ENCODE peak calls at places on chromosomes 2 and 18, in nine cellular contexts. T, C, M, X, F, E, S, B and V are unnamed samples.

GRCh38 chr2:17030070-17030469 is 364.4 kb upstream of the CYRIA start:
- DNase-seq in T (no peak), C (no peak), M (no peak), X (no peak), F (no peak), E (no peak), S (no peak), B (no peak), V (no peak)

GRCh38 chr2:9069496-9069991 is 66.1 kb upstream of the MBOAT2 start:
- DNase-seq in T (no peak), C (no peak), M (no peak), X (no peak), F (no peak), E (no peak), S (no peak), B (peak; percentile 31), V (no peak)

GRCh38 chr2:210617318-210617717 is 60.9 kb downstream of the CPS1 start:
- DNase-seq in T (no peak), C (no peak), M (no peak), X (no peak), F (no peak), E (no peak), S (no peak), B (no peak), V (no peak)

GRCh38 chr2:64617631-64618151 is 36.0 kb downstream of the SERTAD2 start:
- DNase-seq in T (no peak), C (no peak), M (no peak), X (no peak), F (no peak), E (no peak), S (no peak), B (no peak), V (no peak)

GRCh38 chr2:7037340-7038333 is 120.4 kb downstream of the RNF144A start:
- DNase-seq in T (peak; percentile 66), C (peak; percentile 22), M (peak; percentile 57), X (no peak), F (peak; percentile 69), E (peak; percentile 76), S (peak; percentile 71), B (peak; percentile 79), V (no peak)

GRCh38 chr2:13480057-13480456 is 763.3 kb downstream of the TRIB2 start:
- DNase-seq in T (no peak), C (no peak), M (no peak), X (no peak), F (no peak), E (no peak), S (no peak), B (no peak), V (no peak)

GRCh38 chr18:59208602-59209001 is 11.4 kb upstream of the GRP start:
- DNase-seq in T (no peak), C (peak; percentile 24), M (no peak), X (no peak), F (no peak), E (no peak), S (no peak), B (peak; percentile 65), V (no peak)

GRCh38 chr2:115481842-115482241 is 1039.4 kb downstream of the DPP10 start:
- DNase-seq in T (no peak), C (no peak), M (no peak), X (no peak), F (no peak), E (no peak), S (no peak), B (no peak), V (no peak)

GRCh38 chr18:54948350-54948837 is 10.9 kb downstream of the CCDC68 start:
- DNase-seq in T (no peak), C (no peak), M (no peak), X (no peak), F (no peak), E (no peak), S (no peak), B (no peak), V (no peak)

GRCh38 chr2:236661064-236661761 is 91.6 kb downstream of the ACKR3 start:
- DNase-seq in T (no peak), C (peak; percentile 89), M (peak; percentile 14), X (no peak), F (peak; percentile 28), E (peak; percentile 56), S (no peak), B (peak; percentile 70), V (peak; percentile 45)

GRCh38 chr18:59383831-59384230 is 24.8 kb upstream of the LMAN1 start:
- DNase-seq in T (no peak), C (no peak), M (no peak), X (no peak), F (no peak), E (no peak), S (no peak), B (no peak), V (no peak)

GRCh38 chr18:417495-417894 is 83.0 kb downstream of the COLEC12 start:
- DNase-seq in T (no peak), C (no peak), M (no peak), X (no peak), F (no peak), E (peak; percentile 62), S (no peak), B (no peak), V (no peak)

GRCh38 chr18:80159713-80160636 is 50.9 kb downstream of the ADNP2 start:
- DNase-seq in T (no peak), C (no peak), M (peak; percentile 21), X (no peak), F (no peak), E (peak; percentile 53), S (no peak), B (no peak), V (no peak)

GRCh38 chr18:80149667-80150066 is 40.6 kb downstream of the ADNP2 start:
- DNase-seq in T (no peak), C (no peak), M (no peak), X (no peak), F (no peak), E (no peak), S (no peak), B (no peak), V (no peak)

GRCh38 chr18:80157708-80158343 is 48.8 kb downstream of the ADNP2 start:
- DNase-seq in T (peak; percentile 82), C (peak; percentile 52), M (peak; percentile 85), X (no peak), F (peak; percentile 21), E (peak; percentile 81), S (peak; percentile 75), B (peak; percentile 74), V (no peak)

GRCh38 chr18:80158365-80158764 is 49.3 kb downstream of the ADNP2 start:
- DNase-seq in T (no peak), C (no peak), M (no peak), X (no peak), F (no peak), E (no peak), S (no peak), B (no peak), V (no peak)

GRCh38 chr18:80154293-80154692 is 45.2 kb downstream of the ADNP2 start:
- DNase-seq in T (no peak), C (no peak), M (peak; percentile 29), X (no peak), F (peak; percentile 24), E (peak; percentile 38), S (no peak), B (peak; percentile 36), V (no peak)
- TF ChIP-seq CTCF in T (peak; percentile 26), C (peak; percentile 62), M (peak; percentile 45), X (peak; percentile 69), F (peak; percentile 26), E (peak; percentile 52), S (peak; percentile 41), B (peak; percentile 45), V (peak; percentile 50)

GRCh38 chr18:77191241-77191751 is 58.4 kb upstream of the GALR1 start:
- DNase-seq in T (no peak), C (no peak), M (peak; percentile 36), X (no peak), F (no peak), E (peak; percentile 56), S (no peak), B (no peak), V (no peak)

GRCh38 chr18:77198663-77199062 is 51.0 kb upstream of the GALR1 start:
- DNase-seq in T (no peak), C (no peak), M (no peak), X (no peak), F (no peak), E (no peak), S (no peak), B (no peak), V (no peak)

GRCh38 chr18:77201508-77201907 is 48.1 kb upstream of the GALR1 start:
- DNase-seq in T (no peak), C (peak; percentile 55), M (no peak), X (no peak), F (no peak), E (no peak), S (no peak), B (no peak), V (no peak)

GRCh38 chr18:77199707-77200106 is 49.9 kb upstream of the GALR1 start:
- DNase-seq in T (no peak), C (no peak), M (no peak), X (no peak), F (no peak), E (no peak), S (no peak), B (no peak), V (no peak)

GRCh38 chr18:77197073-77197472 is 52.6 kb upstream of the GALR1 start:
- DNase-seq in T (no peak), C (no peak), M (no peak), X (no peak), F (no peak), E (no peak), S (no peak), B (no peak), V (no peak)
- TF ChIP-seq CTCF in T (no peak), C (no peak), M (no peak), X (peak; percentile 11), F (no peak), E (peak; percentile 18), S (peak; percentile 20), B (no peak), V (no peak)

GRCh38 chr2:238305092-238305862 is 15.0 kb upstream of the TRAF3IP1 start:
- DNase-seq in T (no peak), C (no peak), M (no peak), X (no peak), F (no peak), E (no peak), S (no peak), B (peak; percentile 48), V (no peak)
- TF ChIP-seq CTCF in T (no peak), C (no peak), M (peak; percentile 29), X (peak; percentile 25), F (peak; percentile 37), E (peak; percentile 11), S (peak; percentile 43), B (peak; percentile 42), V (peak; percentile 17)

DNA sequence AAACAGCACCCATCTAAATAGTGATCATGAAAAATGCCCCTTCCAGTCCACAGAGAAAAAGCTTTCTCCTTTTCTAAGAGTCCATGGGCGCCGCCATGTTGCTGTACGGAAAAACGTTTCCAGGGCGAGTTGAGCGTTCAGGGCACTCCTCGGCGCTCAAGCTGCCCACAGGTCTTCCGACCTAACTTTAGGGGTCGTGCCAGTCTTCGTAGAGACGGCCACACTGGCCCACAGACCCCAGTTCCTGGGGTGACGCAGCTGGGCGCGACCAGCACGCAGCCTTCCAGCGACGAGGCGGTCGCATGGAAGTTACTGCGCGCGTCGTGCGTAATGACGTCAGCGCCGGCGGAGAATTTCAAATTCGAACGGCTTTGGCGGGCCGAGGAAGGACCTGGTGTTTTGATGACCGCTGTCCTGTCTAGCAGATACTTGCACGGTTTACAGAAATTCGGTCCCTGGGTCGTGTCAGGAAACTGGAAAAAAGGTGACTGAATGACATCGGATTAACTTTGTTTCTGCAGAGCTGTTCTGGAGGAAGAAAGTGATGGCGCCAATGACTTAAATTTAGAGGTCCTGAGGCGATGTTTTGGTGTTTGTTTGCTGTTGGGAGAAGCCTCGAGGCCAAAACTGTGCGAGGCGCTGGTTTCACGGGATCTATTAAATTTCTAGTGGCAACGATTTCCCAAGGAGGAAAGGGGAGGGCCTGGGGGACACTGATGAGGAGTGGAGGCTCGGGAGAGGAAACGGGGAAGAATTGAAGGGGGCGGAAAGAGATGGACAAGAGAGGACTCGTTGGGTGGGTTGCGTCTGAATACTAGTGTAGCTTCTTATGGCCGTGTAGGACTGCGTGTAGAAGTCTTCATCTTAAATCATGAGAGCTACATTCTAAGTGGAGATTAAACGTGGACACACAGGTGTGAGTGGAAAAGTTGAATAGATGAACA is at the start of the genes METTL4 and NDC80:
- DNase-seq in T (peak; percentile 89), C (peak; percentile 87), M (peak; percentile 94), X (peak; percentile 92), F (peak; percentile 38), E (peak; percentile 93), S (peak; percentile 80), B (peak; percentile 89), V (peak; percentile 67)
- TF ChIP-seq CTCF in T (no peak), C (no peak), M (no peak), X (peak; percentile 6), F (no peak), E (no peak), S (no peak), B (no peak), V (no peak)